ENCODE peak calls at places on chromosomes 11 and 22, in five cellular contexts. One of them, this sample, is unnamed.
A peak's percentile ranks its signal among the peaks of the same experiment; 100 is the strongest.

GRCh38 chr11:44351006-44351660 is 41.2 kb upstream of the ALX4 start:
- DNase-seq in fibroblast of pulmonary artery: no peak
- DNase-seq in bronchial epithelial cell: no peak
- DNase-seq in A549: no peak
- DNase-seq in GM12878: peak; percentile 35
- DNase-seq in this sample: no peak

GRCh38 chr22:30253205-30253852 is 6.8 kb upstream of the LIF start:
- DNase-seq in fibroblast of pulmonary artery: peak; percentile 70
- DNase-seq in bronchial epithelial cell: no peak
- DNase-seq in A549: peak; percentile 93
- DNase-seq in GM12878: no peak
- DNase-seq in this sample: peak; percentile 62

GRCh38 chr11:134478176-134478575 is 66.1 kb upstream of the B3GAT1 start:
- DNase-seq in fibroblast of pulmonary artery: no peak
- DNase-seq in bronchial epithelial cell: no peak
- DNase-seq in A549: no peak
- DNase-seq in GM12878: no peak
- DNase-seq in this sample: no peak

GRCh38 chr11:89463381-89463780 is 27.8 kb downstream of the NOX4 start:
- DNase-seq in fibroblast of pulmonary artery: peak; percentile 33
- DNase-seq in bronchial epithelial cell: no peak
- DNase-seq in A549: no peak
- DNase-seq in GM12878: no peak
- DNase-seq in this sample: peak; percentile 0

GRCh38 chr11:66264893-66265292 is 3.5 kb upstream of the RAB1B start:
- DNase-seq in fibroblast of pulmonary artery: no peak
- DNase-seq in bronchial epithelial cell: no peak
- DNase-seq in A549: peak; percentile 41
- DNase-seq in GM12878: no peak
- DNase-seq in this sample: no peak

GRCh38 chr11:100827934-100828661 is 141.0 kb downstream of the ARHGAP42 start:
- DNase-seq in fibroblast of pulmonary artery: peak; percentile 66
- DNase-seq in bronchial epithelial cell: peak; percentile 80
- DNase-seq in A549: peak; percentile 76
- DNase-seq in GM12878: peak; percentile 32
- DNase-seq in this sample: peak; percentile 71

GRCh38 chr11:118914178-118914918 is 11.4 kb downstream of the BCL9L start:
- DNase-seq in fibroblast of pulmonary artery: no peak
- DNase-seq in bronchial epithelial cell: no peak
- DNase-seq in A549: peak; percentile 48
- DNase-seq in GM12878: no peak
- DNase-seq in this sample: no peak

GRCh38 chr11:111635706-111636045 is 33.4 kb downstream of the SIK2 start:
- DNase-seq in fibroblast of pulmonary artery: peak; percentile 70
- DNase-seq in bronchial epithelial cell: no peak
- DNase-seq in A549: no peak
- DNase-seq in GM12878: no peak
- DNase-seq in this sample: peak; percentile 93

GRCh38 chr11:2147391-2147790 is 8.2 kb upstream of the IGF2 start:
- DNase-seq in fibroblast of pulmonary artery: no peak
- DNase-seq in bronchial epithelial cell: no peak
- DNase-seq in A549: no peak
- DNase-seq in GM12878: no peak
- DNase-seq in this sample: no peak

GRCh38 chr11:122665882-122666281 is 10.4 kb downstream of the UBASH3B start:
- DNase-seq in fibroblast of pulmonary artery: no peak
- DNase-seq in bronchial epithelial cell: no peak
- DNase-seq in A549: no peak
- DNase-seq in GM12878: no peak
- DNase-seq in this sample: no peak

GRCh38 chr11:110488446-110488845 is 58.7 kb downstream of the FDX1 start:
- DNase-seq in fibroblast of pulmonary artery: no peak
- DNase-seq in bronchial epithelial cell: no peak
- DNase-seq in A549: no peak
- DNase-seq in GM12878: no peak
- DNase-seq in this sample: no peak

GRCh38 chr11:68773521-68774187 is 22.3 kb upstream of the TESMIN start:
- DNase-seq in fibroblast of pulmonary artery: no peak
- DNase-seq in bronchial epithelial cell: no peak
- DNase-seq in A549: no peak
- DNase-seq in GM12878: no peak
- DNase-seq in this sample: no peak

GRCh38 chr11:65340226-65340625 is 6.6 kb downstream of the DPF2 start:
- DNase-seq in fibroblast of pulmonary artery: no peak
- DNase-seq in bronchial epithelial cell: no peak
- DNase-seq in A549: no peak
- DNase-seq in GM12878: no peak
- DNase-seq in this sample: no peak

GRCh38 chr11:93704237-93704636 is 37.1 kb downstream of the TAF1D start:
- DNase-seq in fibroblast of pulmonary artery: no peak
- DNase-seq in bronchial epithelial cell: no peak
- DNase-seq in A549: peak; percentile 20
- DNase-seq in GM12878: no peak
- DNase-seq in this sample: no peak

GRCh38 chr11:27201454-27202302 is 161.1 kb downstream of the BBOX1 start:
- DNase-seq in fibroblast of pulmonary artery: peak; percentile 74
- DNase-seq in bronchial epithelial cell: peak; percentile 82
- DNase-seq in A549: peak; percentile 92
- DNase-seq in GM12878: no peak
- DNase-seq in this sample: peak; percentile 74

GRCh38 chr11:65615229-65615949 is at the start of gene PCNX3:
- DNase-seq in fibroblast of pulmonary artery: peak; percentile 100
- DNase-seq in bronchial epithelial cell: peak; percentile 100
- DNase-seq in A549: peak; percentile 100
- DNase-seq in GM12878: peak; percentile 100
- DNase-seq in this sample: peak; percentile 100

GRCh38 chr11:38517991-38518390 is 1920.0 kb upstream of the RAG2 start:
- DNase-seq in fibroblast of pulmonary artery: no peak
- DNase-seq in bronchial epithelial cell: no peak
- DNase-seq in A549: no peak
- DNase-seq in GM12878: no peak
- DNase-seq in this sample: no peak

GRCh38 chr22:45911601-45912271 is 65.2 kb downstream of the WNT7B start:
- DNase-seq in fibroblast of pulmonary artery: peak; percentile 17
- DNase-seq in bronchial epithelial cell: peak; percentile 65
- DNase-seq in A549: peak; percentile 96
- DNase-seq in GM12878: no peak
- DNase-seq in this sample: peak; percentile 42

GRCh38 chr22:46994265-46994664 is 231.8 kb downstream of the TBC1D22A start:
- DNase-seq in fibroblast of pulmonary artery: no peak
- DNase-seq in bronchial epithelial cell: no peak
- DNase-seq in A549: no peak
- DNase-seq in GM12878: no peak
- DNase-seq in this sample: no peak

GRCh38 chr11:62770778-62771143 is 435 bp upstream of the TAF6L start:
- DNase-seq in fibroblast of pulmonary artery: no peak
- DNase-seq in bronchial epithelial cell: no peak
- DNase-seq in A549: no peak
- DNase-seq in GM12878: no peak
- DNase-seq in this sample: no peak

GRCh38 chr22:37519268-37520195 is at the start of gene CARD10:
- DNase-seq in fibroblast of pulmonary artery: no peak
- DNase-seq in bronchial epithelial cell: peak; percentile 38
- DNase-seq in A549: no peak
- DNase-seq in GM12878: no peak
- DNase-seq in this sample: no peak
- H3K4me3 ChIP-seq in fibroblast of pulmonary artery: peak within 1 kb of the TSS; percentile 61
- H3K4me3 ChIP-seq in bronchial epithelial cell: peak within 1 kb of the TSS; percentile 75
- H3K4me3 ChIP-seq in A549: peak within 1 kb of the TSS; percentile 93
- H3K4me3 ChIP-seq in GM12878: no peak within 1 kb of the TSS
- H3K4me3 ChIP-seq in this sample: peak within 1 kb of the TSS; percentile 71

GRCh38 chr11:73360743-73361369 is 15.3 kb upstream of the RELT start:
- DNase-seq in fibroblast of pulmonary artery: no peak
- DNase-seq in bronchial epithelial cell: no peak
- DNase-seq in A549: no peak
- DNase-seq in GM12878: no peak
- DNase-seq in this sample: no peak
- TF ChIP-seq CTCF in fibroblast of pulmonary artery: no peak
- TF ChIP-seq CTCF in bronchial epithelial cell: no peak
- TF ChIP-seq CTCF in A549: no peak
- TF ChIP-seq CTCF in GM12878: no peak
- TF ChIP-seq CTCF in this sample: no peak

GRCh38 chr11:7019500-7020182 is 505 bp downstream of the ZNF214 start:
- DNase-seq in fibroblast of pulmonary artery: no peak
- DNase-seq in bronchial epithelial cell: no peak
- DNase-seq in A549: no peak
- DNase-seq in GM12878: no peak
- DNase-seq in this sample: no peak

GRCh38 chr11:7016011-7016410 is 4.1 kb downstream of the ZNF214 start:
- DNase-seq in fibroblast of pulmonary artery: no peak
- DNase-seq in bronchial epithelial cell: peak; percentile 90
- DNase-seq in A549: no peak
- DNase-seq in GM12878: no peak
- DNase-seq in this sample: no peak

GRCh38 chr11:7014118-7014517 is 6.0 kb downstream of the ZNF214 start:
- DNase-seq in fibroblast of pulmonary artery: no peak
- DNase-seq in bronchial epithelial cell: no peak
- DNase-seq in A549: no peak
- DNase-seq in GM12878: no peak
- DNase-seq in this sample: no peak
- H3K4me3 ChIP-seq in fibroblast of pulmonary artery: no peak overlapping the region
- H3K4me3 ChIP-seq in bronchial epithelial cell: no peak overlapping the region
- H3K4me3 ChIP-seq in A549: no peak overlapping the region
- H3K4me3 ChIP-seq in GM12878: no peak overlapping the region
- H3K4me3 ChIP-seq in this sample: no peak overlapping the region

DNA sequence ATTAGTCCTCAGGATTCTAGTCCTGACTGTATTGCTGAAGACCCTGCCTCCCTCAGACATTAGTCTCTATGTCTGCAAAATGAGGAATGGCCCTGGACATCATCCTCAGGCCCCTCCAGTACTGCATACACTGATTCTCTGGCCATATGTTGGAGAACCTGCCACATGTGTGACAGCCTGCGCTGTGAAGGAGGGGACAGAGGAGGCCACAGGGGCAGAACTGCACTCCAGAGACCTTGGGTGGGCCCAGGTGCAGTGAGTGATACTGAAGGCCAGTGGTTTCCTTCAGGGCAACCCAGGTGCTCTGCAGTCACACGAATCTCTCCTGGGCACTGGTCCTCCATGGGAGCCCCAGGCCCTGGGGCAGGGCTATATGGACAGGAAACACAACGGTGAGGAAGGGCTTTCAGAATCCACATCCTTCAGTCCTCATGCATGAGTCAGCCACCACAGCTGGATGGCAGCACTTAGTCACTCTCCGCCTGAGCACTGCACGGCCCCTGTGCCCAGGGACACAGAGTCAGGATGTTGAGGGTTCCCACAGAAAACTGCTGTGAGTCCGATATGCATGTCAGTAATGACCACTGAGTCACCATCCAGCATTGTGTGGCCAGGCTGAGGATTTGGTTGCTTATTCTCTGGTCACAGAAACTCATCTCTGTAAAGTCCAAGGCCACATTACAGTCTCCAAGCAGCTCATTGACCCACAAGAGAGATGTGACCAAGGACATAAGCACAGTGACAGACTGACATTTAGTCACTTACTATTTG is 39.7 kb downstream of the ME3 start:
- DNase-seq in fibroblast of pulmonary artery: peak; percentile 90
- DNase-seq in bronchial epithelial cell: peak; percentile 96
- DNase-seq in A549: peak; percentile 82
- DNase-seq in GM12878: peak; percentile 11
- DNase-seq in this sample: peak; percentile 85
- TF ChIP-seq CTCF in fibroblast of pulmonary artery: peak; percentile 58
- TF ChIP-seq CTCF in bronchial epithelial cell: peak; percentile 47
- TF ChIP-seq CTCF in A549: peak; percentile 53
- TF ChIP-seq CTCF in GM12878: peak; percentile 26
- TF ChIP-seq CTCF in this sample: peak; percentile 40

DNA sequence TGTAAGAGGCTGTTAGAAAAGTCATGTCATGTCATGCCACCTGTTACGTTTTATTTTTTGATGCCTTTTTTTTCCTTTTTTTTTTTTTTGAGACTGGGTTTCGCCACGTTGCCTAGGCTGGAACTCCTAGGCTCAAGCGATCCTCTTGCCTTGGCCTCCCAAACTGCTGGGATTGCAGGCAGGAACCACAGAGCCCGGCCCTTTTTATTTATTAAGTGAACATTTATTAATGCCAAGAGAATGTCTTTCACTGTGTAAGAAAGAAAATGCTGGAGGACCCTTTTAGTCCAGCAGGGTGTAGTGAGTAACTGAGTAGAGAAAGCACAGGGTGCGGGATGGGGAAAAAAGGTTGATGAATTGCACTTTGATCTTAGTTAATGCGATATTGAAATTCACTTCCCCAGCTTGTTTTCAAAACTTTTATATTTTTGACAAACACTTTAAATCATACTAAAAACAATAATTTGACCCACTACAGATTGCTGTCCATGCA is 2.3 kb upstream of the XBP1 start:
- DNase-seq in fibroblast of pulmonary artery: no peak
- DNase-seq in bronchial epithelial cell: no peak
- DNase-seq in A549: no peak
- DNase-seq in GM12878: no peak
- DNase-seq in this sample: no peak
- H3K4me3 ChIP-seq in fibroblast of pulmonary artery: no peak overlapping the region
- H3K4me3 ChIP-seq in bronchial epithelial cell: no peak overlapping the region
- H3K4me3 ChIP-seq in A549: no peak overlapping the region
- H3K4me3 ChIP-seq in GM12878: peak overlapping the region; percentile 73
- H3K4me3 ChIP-seq in this sample: no peak overlapping the region

GRCh38 chr11:35485656-35486318 is 39.6 kb downstream of the PAMR1 start:
- DNase-seq in fibroblast of pulmonary artery: peak; percentile 81
- DNase-seq in bronchial epithelial cell: peak; percentile 64
- DNase-seq in A549: peak; percentile 77
- DNase-seq in GM12878: peak; percentile 7
- DNase-seq in this sample: peak; percentile 78
- TF ChIP-seq CTCF in fibroblast of pulmonary artery: peak; percentile 93
- TF ChIP-seq CTCF in bronchial epithelial cell: peak; percentile 85
- TF ChIP-seq CTCF in A549: peak; percentile 81
- TF ChIP-seq CTCF in GM12878: peak; percentile 82
- TF ChIP-seq CTCF in this sample: peak; percentile 93

DNA sequence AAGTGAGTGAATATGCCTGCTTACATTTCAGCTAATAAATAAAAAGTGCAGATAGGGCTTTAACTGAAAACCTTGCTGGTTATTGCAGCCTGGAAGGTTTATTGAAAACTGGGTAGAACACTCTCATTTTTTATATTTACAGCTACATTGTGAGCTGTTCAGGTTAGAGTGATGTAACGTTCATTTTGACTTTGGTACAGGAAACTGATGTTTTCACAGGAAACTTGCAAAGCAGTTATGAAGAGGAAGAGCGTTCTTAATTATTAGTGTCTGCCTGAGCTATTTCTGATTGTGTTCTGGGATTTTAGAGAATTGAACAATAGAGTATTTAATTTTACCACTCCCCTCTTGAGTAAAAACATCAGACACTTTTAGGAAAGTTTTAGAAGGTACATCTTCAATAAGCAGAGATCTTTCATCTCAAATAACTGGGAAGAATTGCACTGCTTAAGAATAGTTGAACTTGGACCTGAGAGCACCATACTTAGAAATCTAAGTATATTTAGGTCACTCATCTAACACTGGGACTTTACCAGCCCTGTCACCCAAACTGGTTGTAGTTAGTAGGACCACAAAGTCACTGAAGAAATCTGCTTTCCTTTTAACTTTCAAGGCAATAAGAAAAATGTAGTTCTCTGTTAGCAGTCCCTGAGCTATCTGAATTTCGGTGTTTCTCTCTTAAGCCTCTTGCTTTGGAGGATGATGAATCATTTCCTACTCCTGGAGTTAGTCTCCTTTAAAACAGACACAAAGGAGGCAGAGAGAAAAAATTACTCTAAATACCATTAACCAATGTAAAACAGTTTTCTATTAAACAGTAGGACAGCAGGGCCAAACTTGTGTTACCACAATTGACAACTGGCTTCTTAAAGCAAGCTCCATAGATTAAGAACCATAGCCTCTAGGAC is 128.6 kb upstream of the DDI1 start:
- DNase-seq in fibroblast of pulmonary artery: peak; percentile 64
- DNase-seq in bronchial epithelial cell: peak; percentile 37
- DNase-seq in A549: no peak
- DNase-seq in GM12878: no peak
- DNase-seq in this sample: peak; percentile 62
- H3K4me3 ChIP-seq in fibroblast of pulmonary artery: peak overlapping the region; percentile 13
- H3K4me3 ChIP-seq in bronchial epithelial cell: no peak overlapping the region
- H3K4me3 ChIP-seq in A549: no peak overlapping the region
- H3K4me3 ChIP-seq in GM12878: no peak overlapping the region
- H3K4me3 ChIP-seq in this sample: no peak overlapping the region

This sample was measured in fibroblast of the aortic adventitia.